ENCODE peak calls at places on chromosomes 13 and 19, in ten cellular contexts. P, K, O, S, L, J, F, E, H and U are unnamed samples.

GRCh38 chr13:23608704-23609413 is 38.6 kb downstream of the TNFRSF19 start:
- DNase-seq in P (peak), K (no peak), O (peak), S (no peak), L (peak), J (no peak), F (no peak), E (no peak), H (no peak), U (no peak)

GRCh38 chr13:112356190-112356589 is 20.0 kb upstream of the SPACA7 start:
- DNase-seq in P (no peak), K (no peak), O (no peak), S (no peak), L (no peak), J (no peak), F (no peak), E (no peak), H (no peak), U (no peak)

GRCh38 chr13:26377038-26377437 is 123.1 kb downstream of the CDK8 start:
- DNase-seq in P (peak), K (no peak), O (no peak), S (no peak), L (peak), J (no peak), F (peak), E (peak), H (no peak), U (peak)

GRCh38 chr19:16175954-16176353 is 2.6 kb upstream of the CIB3 start:
- DNase-seq in P (no peak), K (no peak), O (no peak), S (no peak), L (no peak), J (no peak), F (no peak), E (no peak), H (no peak), U (no peak)

GRCh38 chr13:85093808-85094207 is 705.4 kb downstream of the SLITRK6 start:
- DNase-seq in P (no peak), K (no peak), O (no peak), S (no peak), L (peak), J (no peak), F (no peak), E (peak), H (no peak), U (no peak)

GRCh38 chr13:79548886-79549285 is 67.9 kb downstream of the NDFIP2 start:
- DNase-seq in P (peak), K (no peak), O (no peak), S (peak), L (peak), J (no peak), F (no peak), E (no peak), H (no peak), U (no peak)

GRCh38 chr13:108213946-108214345 is 1.4 kb downstream of the LIG4 start:
- DNase-seq in P (no peak), K (no peak), O (no peak), S (peak), L (no peak), J (no peak), F (no peak), E (peak), H (no peak), U (no peak)

GRCh38 chr19:29798783-29799182 is 13.0 kb upstream of the CCNE1 start:
- DNase-seq in P (no peak), K (no peak), O (no peak), S (no peak), L (peak), J (no peak), F (no peak), E (no peak), H (no peak), U (no peak)

GRCh38 chr13:39353988-39354387 is 249.0 kb downstream of the LHFPL6 start:
- DNase-seq in P (no peak), K (no peak), O (no peak), S (no peak), L (peak), J (no peak), F (no peak), E (no peak), H (no peak), U (no peak)

GRCh38 chr19:411723-412355 is 2.9 kb upstream of the C2CD4C start:
- DNase-seq in P (no peak), K (no peak), O (no peak), S (peak), L (no peak), J (no peak), F (no peak), E (no peak), H (no peak), U (no peak)

GRCh38 chr19:33554821-33555220 is 33.2 kb upstream of the PEPD start:
- DNase-seq in P (no peak), K (no peak), O (no peak), S (no peak), L (no peak), J (no peak), F (no peak), E (no peak), H (no peak), U (no peak)

GRCh38 chr13:39023761-39024160 is 14.1 kb downstream of the PROSER1 start:
- DNase-seq in P (no peak), K (no peak), O (no peak), S (no peak), L (peak), J (no peak), F (no peak), E (no peak), H (no peak), U (no peak)

GRCh38 chr13:96020155-96020575 is 33.0 kb downstream of the UGGT2 start:
- DNase-seq in P (peak), K (no peak), O (peak), S (peak), L (peak), J (no peak), F (peak), E (peak), H (no peak), U (peak)

GRCh38 chr13:50170447-50171037 is 155.3 kb downstream of the KCNRG start:
- DNase-seq in P (peak), K (no peak), O (no peak), S (no peak), L (peak), J (no peak), F (no peak), E (peak), H (no peak), U (no peak)

GRCh38 chr19:35316560-35316959 is 12.4 kb upstream of the CD22 start:
- DNase-seq in P (no peak), K (no peak), O (no peak), S (no peak), L (no peak), J (no peak), F (no peak), E (no peak), H (no peak), U (no peak)

GRCh38 chr13:51453308-51453958 is 597 bp upstream of the INTS6 start:
- DNase-seq in P (no peak), K (peak), O (no peak), S (no peak), L (no peak), J (peak), F (no peak), E (no peak), H (peak), U (peak)

GRCh38 chr13:66076417-66076816 is 1153.7 kb downstream of the PCDH9 start:
- DNase-seq in P (no peak), K (no peak), O (no peak), S (no peak), L (peak), J (no peak), F (no peak), E (no peak), H (no peak), U (no peak)

GRCh38 chr13:44463759-44464158 is 90.1 kb downstream of the SERP2 start:
- DNase-seq in P (no peak), K (no peak), O (no peak), S (no peak), L (no peak), J (no peak), F (no peak), E (no peak), H (no peak), U (no peak)

GRCh38 chr13:97367427-97367826 is 66.5 kb upstream of the RAP2A start:
- DNase-seq in P (no peak), K (no peak), O (peak), S (no peak), L (peak), J (no peak), F (no peak), E (peak), H (no peak), U (no peak)

GRCh38 chr13:95368998-95369397 is 67.7 kb upstream of the ABCC4 start:
- DNase-seq in P (no peak), K (no peak), O (no peak), S (no peak), L (no peak), J (no peak), F (no peak), E (no peak), H (no peak), U (no peak)

GRCh38 chr13:32278456-32278855 is 36.7 kb downstream of the ZAR1L start:
- DNase-seq in P (no peak), K (no peak), O (no peak), S (no peak), L (no peak), J (no peak), F (no peak), E (no peak), H (no peak), U (no peak)

GRCh38 chr13:110944121-110944967 is 29.5 kb upstream of the ANKRD10 start:
- DNase-seq in P (peak), K (no peak), O (no peak), S (peak), L (peak), J (no peak), F (peak), E (peak), H (no peak), U (peak)

GRCh38 chr19:28727133-28727834 is 485.7 kb downstream of the UQCRFS1 start:
- DNase-seq in P (no peak), K (no peak), O (no peak), S (no peak), L (peak), J (no peak), F (no peak), E (peak), H (no peak), U (peak)

GRCh38 chr13:113015826-113016525 is 47.0 kb downstream of the MCF2L start:
- DNase-seq in P (no peak), K (no peak), O (no peak), S (no peak), L (no peak), J (no peak), F (no peak), E (no peak), H (no peak), U (no peak)

GRCh38 chr19:28636706-28637105 is 576.2 kb downstream of the UQCRFS1 start:
- DNase-seq in P (no peak), K (no peak), O (no peak), S (no peak), L (no peak), J (no peak), F (no peak), E (no peak), H (no peak), U (no peak)

GRCh38 chr19:18425515-18426415 is 6.6 kb downstream of the SSBP4 start:
- DNase-seq in P (no peak), K (no peak), O (no peak), S (no peak), L (peak), J (no peak), F (no peak), E (no peak), H (no peak), U (peak)

GRCh38 chr19:6458695-6459355 is 767 bp downstream of the SLC25A23 start:
- DNase-seq in P (no peak), K (no peak), O (no peak), S (no peak), L (no peak), J (no peak), F (peak), E (peak), H (no peak), U (peak)

GRCh38 chr19:35039881-35040456 is 1.6 kb upstream of the HPN start:
- DNase-seq in P (no peak), K (no peak), O (no peak), S (no peak), L (no peak), J (no peak), F (no peak), E (no peak), H (no peak), U (peak)

GRCh38 chr13:63367522-63368198 is 1952.0 kb upstream of the PCDH20 start:
- DNase-seq in P (no peak), K (no peak), O (no peak), S (no peak), L (no peak), J (no peak), F (no peak), E (no peak), H (no peak), U (no peak)

GRCh38 chr13:106028916-106029315 is 506.5 kb downstream of the EFNB2 start:
- DNase-seq in P (no peak), K (no peak), O (no peak), S (no peak), L (no peak), J (no peak), F (no peak), E (no peak), H (no peak), U (no peak)

GRCh38 chr13:84605927-84606326 is 723.7 kb upstream of the SLITRK1 start:
- DNase-seq in P (no peak), K (no peak), O (no peak), S (no peak), L (no peak), J (no peak), F (no peak), E (no peak), H (no peak), U (no peak)

GRCh38 chr13:31476266-31476665 is 263.1 kb upstream of the RXFP2 start:
- DNase-seq in P (no peak), K (no peak), O (no peak), S (no peak), L (peak), J (no peak), F (no peak), E (no peak), H (no peak), U (no peak)

GRCh38 chr13:78147905-78148304 is 229.3 kb upstream of the EDNRB start:
- DNase-seq in P (peak), K (no peak), O (no peak), S (no peak), L (peak), J (no peak), F (no peak), E (peak), H (no peak), U (no peak)

GRCh38 chr19:16035601-16036297 is 40.5 kb upstream of the TPM4 start:
- DNase-seq in P (no peak), K (no peak), O (no peak), S (no peak), L (no peak), J (no peak), F (no peak), E (no peak), H (no peak), U (no peak)

GRCh38 chr13:46160474-46161066 is 21.4 kb downstream of the LCP1 start:
- DNase-seq in P (peak), K (no peak), O (no peak), S (peak), L (peak), J (no peak), F (peak), E (peak), H (peak), U (peak)

GRCh38 chr13:66635526-66635925 is 594.6 kb downstream of the PCDH9 start:
- DNase-seq in P (peak), K (no peak), O (no peak), S (no peak), L (peak), J (no peak), F (no peak), E (peak), H (no peak), U (no peak)

GRCh38 chr19:31118292-31118925 is 230.8 kb downstream of the TSHZ3 start:
- DNase-seq in P (no peak), K (no peak), O (no peak), S (no peak), L (no peak), J (no peak), F (no peak), E (no peak), H (no peak), U (no peak)